ENCODE peak calls at places on chromosome 22, in six cellular contexts. E, G, D, P, H and L are unnamed samples.

GRCh38 chr22:47600281-47600680 is 837.8 kb downstream of the TBC1D22A start:
- DNase-seq in P (no peak), H (no peak), D (no peak), G (no peak), E (no peak), L (no peak)

GRCh38 chr22:25362215-25362882 is 142.9 kb downstream of the CRYBB2 start:
- DNase-seq in E (peak), H (peak), P (peak), G (peak), D (peak), L (peak)

GRCh38 chr22:20239951-20240773 is 28.0 kb downstream of the RTN4R start:
- DNase-seq in D (no peak), P (no peak), G (peak), E (no peak), H (peak), L (no peak)

GRCh38 chr22:28989035-28989464 is 72.6 kb downstream of the C22orf31 start:
- DNase-seq in H (no peak), E (no peak), G (no peak), P (no peak), D (peak), L (no peak)

GRCh38 chr22:23182289-23183106 is 2.2 kb downstream of the BCR start:
- DNase-seq in G (no peak), D (no peak), H (peak), P (peak), E (no peak), L (peak)

GRCh38 chr22:25366408-25366807 is 147.0 kb downstream of the CRYBB2 start:
- DNase-seq in P (no peak), G (no peak), E (no peak), H (peak), D (no peak), L (no peak)

GRCh38 chr22:37985751-37986281 is 1.5 kb upstream of the SOX10 start:
- DNase-seq in P (no peak), G (no peak), H (peak), D (no peak), E (no peak), L (no peak)

GRCh38 chr22:36998620-36999351 is 20.5 kb downstream of the TST start:
- DNase-seq in H (no peak), G (no peak), E (no peak), D (peak), P (no peak), L (peak)

GRCh38 chr22:33335611-33336279 is 277.6 kb upstream of the SYN3 start:
- DNase-seq in E (peak), G (no peak), H (no peak), P (no peak), D (no peak), L (no peak)

GRCh38 chr22:32714458-32715250 is 86.9 kb upstream of the TIMP3 start:
- DNase-seq in E (no peak), G (no peak), P (no peak), D (no peak), H (no peak), L (no peak)

GRCh38 chr22:47225080-47225930 is 462.9 kb downstream of the TBC1D22A start:
- DNase-seq in P (no peak), D (peak), H (no peak), E (no peak), G (no peak), L (no peak)

GRCh38 chr22:29048822-29049654 is 12.6 kb downstream of the C22orf31 start:
- DNase-seq in G (no peak), D (no peak), H (no peak), E (no peak), P (no peak), L (no peak)

GRCh38 chr22:37559901-37560681 is at the start of gene CDC42EP1:
- DNase-seq in H (peak), G (no peak), P (no peak), E (peak), D (peak), L (no peak)

GRCh38 chr22:17105143-17106129 is 15.7 kb downstream of the TMEM121B start:
- DNase-seq in D (no peak), G (no peak), P (no peak), E (no peak), H (no peak), L (no peak)

GRCh38 chr22:50189184-50189848 is 3.6 kb downstream of the TRABD start:
- DNase-seq in P (no peak), E (no peak), G (no peak), H (peak), D (no peak), L (no peak)

GRCh38 chr22:41598081-41598480 is 8.4 kb upstream of the PMM1 start:
- DNase-seq in P (no peak), D (no peak), E (no peak), G (no peak), H (no peak), L (peak)

GRCh38 chr22:38272373-38273134 is at the start of gene TMEM184B:
- DNase-seq in D (peak), E (peak), G (peak), P (peak), H (peak), L (peak)

GRCh38 chr22:20606041-20606783 is 98.8 kb downstream of the MED15 start:
- DNase-seq in G (peak), E (peak), H (peak), P (peak), D (peak), L (peak)

GRCh38 chr22:25722223-25723015 is 19.6 kb upstream of the MYO18B start:
- DNase-seq in P (no peak), E (no peak), G (no peak), H (no peak), D (no peak), L (no peak)

GRCh38 chr22:17855891-17856290 is 81.6 kb upstream of the BID start:
- DNase-seq in G (no peak), H (peak), P (no peak), D (no peak), E (no peak), L (no peak)

GRCh38 chr22:17477401-17477833 is 85.9 kb upstream of the SLC25A18 start:
- DNase-seq in G (peak), H (peak), D (no peak), P (no peak), E (no peak), L (no peak)

GRCh38 chr22:47996446-47996857 is 1234.0 kb downstream of the TBC1D22A start:
- DNase-seq in P (peak), D (no peak), E (no peak), H (no peak), G (no peak), L (no peak)

GRCh38 chr22:20296598-20296997 is 23.3 kb downstream of the DGCR6L start:
- DNase-seq in D (no peak), G (no peak), H (no peak), E (no peak), P (no peak), L (no peak)

GRCh38 chr22:27397948-27398330 is 403.6 kb downstream of the MN1 start:
- DNase-seq in P (no peak), E (no peak), D (no peak), G (peak), H (peak), L (no peak)

GRCh38 chr22:39439170-39439569 is 17.6 kb upstream of the MGAT3 start:
- DNase-seq in E (peak), P (no peak), D (no peak), G (no peak), H (no peak), L (no peak)

GRCh38 chr22:26122920-26123468 is 46.3 kb upstream of the SEZ6L start:
- DNase-seq in D (no peak), P (no peak), H (no peak), E (no peak), G (no peak), L (no peak)

GRCh38 chr22:17257578-17257977 is 38.3 kb upstream of the ADA2 start:
- DNase-seq in H (no peak), E (no peak), D (no peak), P (no peak), G (no peak), L (no peak)

GRCh38 chr22:19871023-19871844 is 16.6 kb upstream of the GNB1L start:
- DNase-seq in D (no peak), G (no peak), P (no peak), E (no peak), H (peak), L (no peak)

GRCh38 chr22:23622634-23623033 is 9.5 kb downstream of the DRICH1 start:
- DNase-seq in E (no peak), G (no peak), D (no peak), H (no peak), P (no peak), L (no peak)

GRCh38 chr22:23405366-23405851 is 174.7 kb downstream of the IGLL1 start:
- DNase-seq in P (no peak), E (no peak), H (no peak), G (no peak), D (peak), L (no peak)

GRCh38 chr22:25514436-25514835 is 50.0 kb upstream of the GRK3 start:
- DNase-seq in P (no peak), G (no peak), H (no peak), D (no peak), E (peak), L (peak)

GRCh38 chr22:20033045-20033706 is 12.3 kb downstream of the TANGO2 start:
- DNase-seq in P (no peak), G (peak), H (peak), E (no peak), D (no peak), L (no peak)

GRCh38 chr22:23156286-23156685 is 11.0 kb downstream of the RAB36 start:
- DNase-seq in D (peak), P (no peak), E (no peak), G (no peak), H (peak), L (no peak)

GRCh38 chr22:32340437-32340836 is 17.2 kb upstream of the RFPL3 start:
- DNase-seq in G (no peak), D (no peak), H (no peak), E (no peak), P (no peak), L (no peak)

GRCh38 chr22:47192106-47192650 is 429.7 kb downstream of the TBC1D22A start:
- DNase-seq in P (no peak), G (peak), H (peak), D (peak), E (no peak), L (no peak)

GRCh38 chr22:43277987-43278601 is 65.1 kb downstream of the SCUBE1 start:
- DNase-seq in P (no peak), H (no peak), G (no peak), D (no peak), E (no peak), L (no peak)
- H3K27ac ChIP-seq in P (no peak), H (no peak), G (no peak), D (no peak), E (no peak), L (no peak)

GRCh38 chr22:31243339-31244043 is 31.4 kb downstream of the LIMK2 start:
- DNase-seq in E (peak), G (no peak), D (no peak), H (no peak), P (no peak), L (peak)
- H3K27ac ChIP-seq in E (peak), G (no peak), D (no peak), H (peak), P (no peak), L (peak)

DNA sequence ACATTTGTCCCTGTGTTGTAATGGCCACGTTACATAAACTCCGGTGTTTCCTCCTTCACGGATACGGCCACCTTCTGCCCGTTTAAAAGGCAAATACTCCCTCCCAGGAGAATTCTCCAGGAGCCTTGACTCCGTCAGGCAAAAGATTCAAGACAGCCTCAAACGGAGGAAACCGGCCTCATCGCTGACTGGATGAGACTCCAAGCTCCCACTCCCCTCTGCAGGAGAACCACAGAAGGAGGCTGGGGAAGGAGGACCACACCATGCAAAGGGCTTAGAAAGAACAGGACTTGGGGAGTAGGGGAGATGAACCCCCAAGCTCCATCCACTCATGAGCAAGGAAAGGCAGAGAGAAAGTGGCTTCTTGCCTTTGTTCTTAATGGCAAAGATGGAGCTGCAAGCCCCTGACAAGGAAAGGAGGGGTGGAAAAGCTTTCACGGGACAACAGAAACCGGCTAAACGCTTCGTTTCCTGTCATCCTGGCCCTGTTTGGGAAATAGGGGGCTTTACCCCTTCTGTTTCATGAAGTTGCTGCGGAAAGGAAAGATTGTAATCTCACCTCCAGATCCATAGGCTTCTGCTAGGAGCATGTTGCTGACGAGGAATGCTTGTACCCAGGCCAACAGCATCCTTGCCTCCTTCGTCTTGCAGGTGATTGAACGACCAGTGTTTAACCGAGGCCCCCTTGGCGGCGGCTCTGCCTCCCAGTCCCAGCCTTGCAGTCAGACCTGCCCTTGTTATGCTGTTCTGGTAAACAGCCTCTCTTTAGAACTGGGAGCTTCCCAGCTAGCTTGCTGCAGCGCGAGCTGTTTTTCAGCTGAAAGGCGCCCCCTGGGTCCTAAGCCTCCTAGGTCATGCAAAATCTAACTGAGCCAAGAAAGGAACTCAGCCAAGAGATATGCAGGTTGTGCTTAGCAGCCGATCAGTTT is at the start of gene PIK3IP1:
- DNase-seq in H (peak), G (peak), E (peak), D (peak), P (peak), L (peak)
- H3K27ac ChIP-seq in H (peak), G (peak), E (no peak), D (peak), P (peak), L (peak)

DNA sequence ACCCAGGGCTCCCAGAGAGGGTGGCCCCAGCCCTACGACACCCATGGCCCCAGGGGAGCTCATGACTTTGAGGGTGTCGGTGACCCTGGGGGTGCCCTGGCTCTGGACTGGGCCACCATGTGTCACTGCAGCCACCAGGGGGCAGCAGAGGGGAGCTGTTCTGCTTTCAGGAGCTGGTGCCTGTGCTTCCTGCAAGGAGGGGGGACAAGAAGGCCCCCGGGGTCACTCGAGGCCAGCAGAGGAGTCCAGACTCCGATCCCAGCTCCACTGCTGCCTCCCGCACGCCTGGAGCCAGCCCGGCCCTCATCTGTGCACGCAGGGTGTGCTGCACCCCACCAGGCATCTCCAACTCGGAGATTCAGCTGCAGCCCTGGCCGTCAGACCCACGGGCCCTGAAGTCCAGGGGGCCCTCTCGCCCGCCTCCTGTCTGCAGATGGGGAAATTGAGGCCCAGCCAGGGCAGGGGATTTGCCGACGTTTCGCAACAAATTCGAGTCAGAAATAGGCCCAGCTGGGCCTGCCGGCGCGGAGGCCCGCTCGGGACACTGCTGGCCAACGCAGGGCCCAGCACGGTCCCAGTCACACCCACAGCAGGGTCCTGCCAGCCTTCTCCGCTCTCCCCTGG is 29.5 kb upstream of the WNT7B start:
- DNase-seq in D (peak), P (peak), H (peak), G (peak), E (peak), L (peak)
- H3K27ac ChIP-seq in D (no peak), P (no peak), H (peak), G (peak), E (peak), L (peak)

GRCh38 chr22:45154383-45154782 is 9.3 kb upstream of the NUP50 start:
- DNase-seq in E (peak), P (no peak), G (no peak), D (no peak), H (no peak), L (no peak)

GRCh38 chr22:45150139-45150538 is 13.6 kb upstream of the NUP50 start:
- DNase-seq in P (no peak), G (no peak), D (no peak), E (no peak), H (no peak), L (no peak)

GRCh38 chr22:45155050-45155840 is 8.5 kb upstream of the NUP50 start:
- DNase-seq in G (no peak), D (no peak), E (no peak), H (no peak), P (no peak), L (no peak)

GRCh38 chr22:45149671-45150070 is 14.1 kb upstream of the NUP50 start:
- DNase-seq in H (no peak), D (no peak), P (no peak), G (no peak), E (no peak), L (no peak)

GRCh38 chr22:45151503-45151902 is 12.2 kb upstream of the NUP50 start:
- DNase-seq in G (no peak), P (no peak), D (no peak), E (no peak), H (no peak), L (no peak)
- H3K27ac ChIP-seq in G (no peak), P (no peak), D (no peak), E (no peak), H (no peak), L (no peak)

DNA sequence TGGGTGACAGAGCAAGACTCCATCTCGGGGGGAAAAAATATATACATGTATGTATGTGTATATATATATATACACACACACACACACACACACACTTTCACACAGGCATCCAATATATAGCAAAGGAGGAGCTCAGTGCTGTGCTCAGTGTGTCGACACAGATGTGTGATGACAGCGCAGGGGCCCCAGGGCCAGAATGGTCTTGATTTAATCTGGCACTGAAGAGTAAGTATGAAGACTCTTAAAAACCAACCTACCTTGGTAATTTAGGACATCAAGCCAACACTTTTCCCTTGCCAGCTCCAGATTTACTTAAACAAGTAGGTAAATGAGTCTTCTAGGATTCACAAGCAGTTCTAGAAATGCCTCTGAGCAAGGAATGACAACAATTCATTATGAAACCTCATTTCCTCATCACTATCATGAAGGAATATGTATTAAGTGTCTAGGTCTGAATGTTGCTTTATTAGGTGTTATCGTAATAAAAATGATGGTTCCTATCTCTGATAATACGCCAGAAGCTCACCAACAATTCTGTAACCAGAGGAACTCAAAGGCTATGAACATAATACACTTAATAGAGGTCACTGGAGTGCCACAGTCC is 71.5 kb downstream of the SGSM3 start:
- DNase-seq in G (no peak), D (no peak), P (no peak), H (no peak), E (no peak), L (no peak)
- H3K27ac ChIP-seq in G (no peak), D (no peak), P (no peak), H (no peak), E (no peak), L (peak)

GRCh38 chr22:35740616-35741015 is 22.9 kb downstream of the APOL5 start:
- DNase-seq in D (no peak), P (no peak), H (no peak), G (no peak), E (no peak), L (no peak)

GRCh38 chr22:35746248-35746647 is 28.6 kb downstream of the APOL5 start:
- DNase-seq in E (no peak), P (no peak), D (no peak), H (no peak), G (no peak), L (no peak)

GRCh38 chr22:35746946-35747703 is 29.5 kb downstream of the APOL5 start:
- DNase-seq in G (no peak), P (no peak), D (no peak), H (no peak), E (no peak), L (no peak)

GRCh38 chr22:35742342-35743100 is 24.8 kb downstream of the APOL5 start:
- DNase-seq in G (peak), D (no peak), E (peak), H (no peak), P (no peak), L (peak)

GRCh38 chr22:35743466-35743865 is 25.8 kb downstream of the APOL5 start:
- DNase-seq in E (no peak), G (no peak), H (no peak), D (no peak), P (no peak), L (no peak)
- H3K27ac ChIP-seq in E (no peak), G (no peak), H (no peak), D (no peak), P (no peak), L (no peak)

DNA sequence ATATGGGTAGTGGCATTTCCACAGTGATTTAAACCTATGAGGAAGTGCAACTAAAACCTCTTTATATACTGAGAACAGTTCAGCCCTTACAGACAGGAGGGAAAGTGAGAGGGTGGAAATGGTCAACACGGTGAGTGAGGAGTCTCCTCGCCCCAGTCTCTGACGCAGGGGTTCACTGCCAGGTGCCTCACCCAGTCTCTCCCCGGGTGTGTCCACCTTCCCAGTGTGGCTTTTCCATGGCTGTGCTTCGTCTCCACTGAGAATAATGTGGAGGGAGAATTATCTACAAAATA is 116.6 kb upstream of the TOP3B start:
- DNase-seq in D (no peak), P (no peak), H (no peak), E (no peak), G (no peak), L (no peak)
- H3K27ac ChIP-seq in D (no peak), P (no peak), H (no peak), E (no peak), G (no peak), L (no peak)

GRCh38 chr22:49080631-49081030 is 747.0 kb downstream of the BRD1 start:
- DNase-seq in H (no peak), P (no peak), G (no peak), D (no peak), E (no peak), L (no peak)

GRCh38 chr22:49079027-49079725 is 748.5 kb downstream of the BRD1 start:
- DNase-seq in G (no peak), H (no peak), E (no peak), D (no peak), P (no peak), L (no peak)

GRCh38 chr22:49078076-49078710 is 749.5 kb downstream of the BRD1 start:
- DNase-seq in E (no peak), P (no peak), H (no peak), G (no peak), D (no peak), L (no peak)

GRCh38 chr22:49081261-49081666 is 746.4 kb downstream of the BRD1 start:
- DNase-seq in G (no peak), E (no peak), H (no peak), P (no peak), D (no peak), L (no peak)

GRCh38 chr22:49079743-49080500 is 747.8 kb downstream of the BRD1 start:
- DNase-seq in H (no peak), G (no peak), P (no peak), E (no peak), D (no peak), L (no peak)
- H3K27ac ChIP-seq in H (no peak), G (no peak), P (no peak), E (no peak), D (no peak), L (no peak)